ENCODE peak calls at places on chromosome 5, in ten cellular contexts. O is astrocyte of the spinal cord, Y is testis, K is pancreas, I is right atrium auricular region, B is HepG2, P is cardiac fibroblast, R is brain microvascular endothelial cell, U is lower leg skin, X is ovary. E is an unnamed sample.

GRCh38 chr5:9765421-9765820 is 135.3 kb upstream of the TAS2R1 start:
- DNase-seq in O (no peak), P (peak), Y (no peak), I (no peak), K (no peak), U (no peak), R (peak), B (no peak), X (no peak), E (no peak)

GRCh38 chr5:121691478-121691877 is 160.2 kb upstream of the FTMT start:
- DNase-seq in P (peak), B (peak), O (no peak), R (no peak), X (no peak), K (no peak), I (no peak), Y (no peak), U (no peak), E (no peak)

GRCh38 chr5:38640012-38640395 is 83.6 kb upstream of the LIFR start:
- DNase-seq in X (no peak), O (peak), I (no peak), Y (no peak), U (no peak), R (no peak), K (no peak), P (peak), B (no peak), E (no peak)

GRCh38 chr5:135543151-135543818 is 7.5 kb upstream of the NEUROG1 start:
- DNase-seq in B (no peak), P (no peak), O (peak), R (no peak), I (no peak), K (no peak), Y (no peak), X (no peak), U (no peak), E (no peak)

GRCh38 chr5:169706758-169707450 is 69.8 kb downstream of the DOCK2 start:
- DNase-seq in B (no peak), P (peak), Y (no peak), X (no peak), U (no peak), K (no peak), I (no peak), R (peak), O (peak), E (no peak)

GRCh38 chr5:95668216-95668615 is 14.6 kb downstream of the SPATA9 start:
- DNase-seq in B (no peak), X (no peak), Y (no peak), U (no peak), O (peak), P (peak), K (no peak), I (no peak), R (no peak), E (no peak)

GRCh38 chr5:1494780-1495524 is 28.8 kb downstream of the LPCAT1 start:
- DNase-seq in U (peak), R (no peak), Y (no peak), X (no peak), B (no peak), I (no peak), K (no peak), O (no peak), P (no peak), E (peak)

GRCh38 chr5:181173420-181174342 is 26.3 kb downstream of the OR2V2 start:
- DNase-seq in Y (no peak), X (no peak), K (no peak), R (peak), U (no peak), I (no peak), B (peak), P (peak), O (peak), E (no peak)

GRCh38 chr5:139644646-139645494 is 3.3 kb upstream of the CXXC5 start:
- DNase-seq in U (no peak), B (no peak), K (no peak), R (no peak), Y (no peak), P (no peak), X (no peak), O (no peak), I (no peak), E (no peak)

GRCh38 chr5:38921174-38921573 is 75.4 kb downstream of the OSMR start:
- DNase-seq in K (no peak), P (no peak), X (no peak), I (no peak), O (no peak), R (no peak), U (no peak), B (no peak), Y (no peak), E (no peak)

GRCh38 chr5:6496207-6496584 is 47.5 kb downstream of the UBE2QL1 start:
- DNase-seq in K (no peak), B (no peak), U (no peak), R (no peak), O (no peak), X (no peak), P (no peak), I (no peak), Y (no peak), E (no peak)

GRCh38 chr5:132010645-132011560 is 555 bp downstream of the ACSL6 start:
- DNase-seq in U (no peak), P (no peak), O (no peak), K (peak), I (no peak), Y (no peak), B (no peak), R (no peak), X (no peak), E (no peak)

GRCh38 chr5:179414459-179415215 is 69.4 kb upstream of the ADAMTS2 start:
- DNase-seq in R (no peak), P (no peak), K (no peak), O (no peak), Y (no peak), U (no peak), B (no peak), I (peak), X (no peak), E (no peak)

GRCh38 chr5:97471951-97472350 is 288.9 kb upstream of the RIOK2 start:
- DNase-seq in K (no peak), R (no peak), P (no peak), Y (no peak), B (no peak), U (no peak), O (no peak), X (no peak), I (no peak), E (no peak)

GRCh38 chr5:36505021-36505420 is 101.4 kb upstream of the SLC1A3 start:
- DNase-seq in O (no peak), Y (no peak), B (no peak), K (no peak), R (no peak), X (no peak), I (no peak), U (no peak), P (no peak), E (no peak)

GRCh38 chr5:97131139-97131710 is 11.2 kb downstream of the LIX1 start:
- DNase-seq in B (no peak), Y (no peak), O (peak), K (no peak), I (no peak), R (peak), U (no peak), P (peak), X (no peak), E (no peak)

GRCh38 chr5:142881076-142881466 is 110.9 kb downstream of the ARHGAP26 start:
- DNase-seq in K (no peak), Y (no peak), U (no peak), B (no peak), X (no peak), P (peak), I (no peak), R (peak), O (peak), E (no peak)

GRCh38 chr5:113020461-113021273 is 44.1 kb downstream of the DCP2 start:
- DNase-seq in Y (no peak), P (peak), I (no peak), B (peak), X (no peak), U (no peak), K (no peak), O (peak), R (peak), E (no peak)

GRCh38 chr5:151931260-151931659 is 6.6 kb upstream of the GLRA1 start:
- DNase-seq in P (no peak), I (no peak), K (no peak), B (no peak), O (no peak), X (no peak), Y (no peak), U (no peak), R (no peak), E (no peak)

GRCh38 chr5:129103397-129103796 is 8.8 kb downstream of the ISOC1 start:
- DNase-seq in Y (no peak), P (no peak), K (no peak), X (no peak), O (no peak), B (no peak), I (no peak), R (no peak), U (no peak), E (no peak)

GRCh38 chr5:135340568-135340967 is 58.5 kb downstream of the MACROH2A1 start:
- DNase-seq in U (no peak), O (no peak), K (no peak), X (no peak), B (no peak), Y (no peak), I (no peak), R (no peak), P (no peak), E (no peak)

GRCh38 chr5:102853680-102854079 is 98.6 kb downstream of the PAM start:
- DNase-seq in O (peak), Y (no peak), B (no peak), X (no peak), R (no peak), U (no peak), I (no peak), P (peak), K (no peak), E (no peak)

DNA sequence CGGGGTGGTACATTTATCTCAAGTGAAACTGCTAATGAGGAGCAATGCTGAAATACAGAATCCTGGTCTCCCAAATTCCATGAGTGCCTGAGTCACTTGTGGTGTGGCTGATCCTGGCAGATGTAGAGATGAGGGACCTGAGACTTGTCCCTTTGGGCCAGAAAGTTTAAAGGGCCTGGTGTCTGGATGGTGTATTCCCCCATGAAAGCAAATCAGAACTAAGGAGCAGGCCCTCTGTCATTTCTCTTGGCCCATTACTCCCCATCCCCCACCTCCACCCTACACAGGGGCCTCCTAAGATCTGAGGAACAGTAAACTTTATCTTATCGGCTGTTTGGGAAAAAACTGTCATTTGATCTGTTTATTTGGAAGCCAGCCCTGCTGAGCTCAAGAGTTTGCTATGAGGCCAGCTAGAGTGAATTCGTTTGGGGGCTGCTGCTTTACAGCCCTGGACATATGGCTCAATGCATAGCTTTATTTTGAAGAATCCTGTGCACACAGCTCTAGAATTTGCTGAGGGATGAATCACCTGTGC is 140.3 kb downstream of the LHFPL2 start:
- DNase-seq in X (no peak), I (no peak), O (no peak), U (no peak), Y (no peak), R (peak), K (no peak), B (peak), P (peak), E (no peak)
- H3K4me3 ChIP-seq in X (no peak), I (peak), O (no peak), U (no peak), Y (no peak), R (peak), K (peak), B (no peak), P (peak), E (no peak)

GRCh38 chr5:14266686-14267085 is 123.5 kb downstream of the TRIO start:
- DNase-seq in X (no peak), K (no peak), Y (no peak), R (no peak), P (peak), I (no peak), O (no peak), B (no peak), U (no peak), E (no peak)

GRCh38 chr5:14266171-14266570 is 123.0 kb downstream of the TRIO start:
- DNase-seq in O (no peak), X (no peak), I (no peak), Y (no peak), K (no peak), U (no peak), B (no peak), R (no peak), P (no peak), E (no peak)

GRCh38 chr5:14268236-14268701 is 125.1 kb downstream of the TRIO start:
- DNase-seq in O (peak), K (no peak), P (peak), X (no peak), U (no peak), I (peak), B (peak), R (peak), Y (no peak), E (no peak)

GRCh38 chr5:14268738-14269137 is 125.6 kb downstream of the TRIO start:
- DNase-seq in X (peak), I (no peak), P (peak), Y (no peak), R (no peak), B (no peak), O (peak), U (no peak), K (no peak), E (no peak)

GRCh38 chr5:14267166-14267838 is 124.2 kb downstream of the TRIO start:
- DNase-seq in K (no peak), X (no peak), I (no peak), O (no peak), R (peak), U (no peak), P (no peak), Y (no peak), B (peak), E (no peak)
- TF ChIP-seq CTCF in K (no peak), X (no peak), I (no peak), O (peak), R (peak), U (no peak), P (no peak), Y (no peak), B (no peak), E (no peak)

GRCh38 chr5:145938699-145939531 is 2.5 kb downstream of the SH3RF2 start:
- DNase-seq in B (no peak), U (no peak), Y (no peak), O (no peak), K (no peak), R (no peak), I (no peak), P (no peak), X (no peak), E (no peak)

GRCh38 chr5:145936401-145937131 is at the start of gene SH3RF2:
- DNase-seq in Y (peak), B (peak), X (peak), P (peak), R (peak), U (peak), K (peak), O (peak), I (no peak), E (peak)

GRCh38 chr5:145934276-145934675 is 2.1 kb upstream of the SH3RF2 start:
- DNase-seq in Y (no peak), U (no peak), O (no peak), I (no peak), B (no peak), X (no peak), P (no peak), R (no peak), K (no peak), E (no peak)

GRCh38 chr5:145939532-145940065 is 3.2 kb downstream of the SH3RF2 start:
- DNase-seq in X (no peak), U (no peak), K (no peak), O (no peak), B (no peak), P (no peak), Y (no peak), I (no peak), R (no peak), E (no peak)

GRCh38 chr5:145937432-145938250 is 1.3 kb downstream of the SH3RF2 start:
- DNase-seq in Y (peak), K (peak), R (no peak), I (no peak), B (peak), X (no peak), O (peak), P (peak), U (no peak), E (peak)
- H3K4me3 ChIP-seq in Y (peak), K (peak), R (no peak), I (peak), B (peak), X (no peak), O (no peak), P (no peak), U (peak), E (peak)

GRCh38 chr5:52880541-52880940 is 92.8 kb downstream of the ITGA1 start:
- DNase-seq in K (no peak), B (no peak), X (no peak), R (no peak), I (no peak), P (no peak), O (no peak), U (no peak), Y (no peak), E (no peak)
- TF ChIP-seq CTCF in K (no peak), B (no peak), X (no peak), R (no peak), I (no peak), P (no peak), O (no peak), U (no peak), Y (no peak), E (no peak)

DNA sequence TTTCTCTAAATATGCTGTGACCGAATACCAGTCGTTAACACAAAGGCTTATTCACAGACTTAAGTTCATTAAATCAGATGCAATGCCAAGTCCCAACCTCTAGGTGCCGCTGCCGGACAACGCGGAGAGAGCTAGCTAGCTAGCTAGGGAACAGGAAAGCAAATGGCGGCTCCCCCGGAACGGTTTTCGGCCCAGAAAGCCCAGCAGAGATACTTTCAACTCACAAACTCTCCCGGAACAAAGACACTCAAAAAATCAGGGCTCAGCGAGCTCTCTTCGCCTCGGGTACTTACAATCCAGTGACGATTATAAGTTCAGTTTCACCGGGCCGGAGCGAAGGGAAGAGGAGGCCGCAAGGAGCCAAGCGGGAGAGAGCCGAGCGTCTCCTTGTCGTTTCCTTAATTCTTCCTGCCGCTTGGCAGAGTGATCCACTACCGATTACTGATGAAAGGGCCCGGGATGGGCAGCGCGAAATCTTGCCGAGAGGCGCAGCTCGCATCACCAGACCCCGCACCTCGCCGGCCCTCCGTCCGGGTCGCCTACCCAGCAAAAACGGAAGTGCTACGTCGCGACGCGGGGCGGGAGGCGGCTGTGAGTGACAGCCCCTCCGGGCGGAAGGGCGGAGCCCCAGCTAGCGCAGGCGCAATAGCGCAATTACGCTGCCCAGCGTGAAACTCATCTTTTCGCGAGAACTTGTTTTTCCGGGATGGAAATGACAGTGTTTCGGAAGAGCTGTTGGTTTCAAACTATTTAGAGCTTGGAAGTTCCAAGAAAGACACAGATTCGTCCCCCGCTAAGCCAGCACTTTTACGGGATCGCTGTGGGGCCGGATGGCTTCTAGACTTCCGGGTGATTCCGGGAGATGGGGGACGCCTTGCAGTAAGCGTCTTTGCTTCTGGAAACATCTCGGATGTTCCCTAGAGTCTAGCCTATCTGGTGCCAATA is at the start of gene TAF7:
- DNase-seq in B (peak), Y (peak), U (peak), R (peak), I (peak), K (peak), X (peak), O (peak), P (peak), E (peak)
- H3K4me3 ChIP-seq in B (peak), Y (peak), U (peak), R (peak), I (peak), K (peak), X (peak), O (peak), P (peak), E (peak)

GRCh38 chr5:14108170-14108996 is 34.8 kb upstream of the TRIO start:
- DNase-seq in O (peak), P (peak), Y (peak), K (no peak), R (peak), U (peak), I (peak), X (peak), B (peak), E (peak)
- TF ChIP-seq CTCF in O (peak), P (peak), Y (peak), K (peak), R (peak), U (peak), I (peak), X (peak), B (peak), E (peak)

GRCh38 chr5:88785396-88786216 is 97.4 kb downstream of the MEF2C start:
- DNase-seq in R (peak), K (no peak), B (no peak), P (peak), Y (peak), U (peak), O (peak), I (no peak), X (peak), E (no peak)
- H3K4me3 ChIP-seq in R (peak), K (no peak), B (no peak), P (no peak), Y (no peak), U (no peak), O (no peak), I (peak), X (no peak), E (no peak)

GRCh38 chr5:177456591-177456964 is 10.0 kb downstream of the PRR7 start:
- DNase-seq in P (no peak), Y (no peak), R (no peak), I (no peak), X (no peak), K (no peak), O (no peak), B (no peak), U (no peak), E (peak)
- TF ChIP-seq CTCF in P (no peak), Y (no peak), R (no peak), I (peak), X (no peak), K (no peak), O (no peak), B (no peak), U (no peak), E (no peak)